ENCODE peak calls at places on chromosomes 5 and 9, in four cellular contexts. C, P, Q and K are unnamed samples.

GRCh38 chr9:104961238-104961637 is 33.3 kb upstream of the ABCA1 start:
- DNase-seq in P (peak), Q (peak), C (no peak), K (peak)

GRCh38 chr9:70398145-70398556 is 16.3 kb downstream of the KLF9 start:
- DNase-seq in C (no peak), P (no peak), Q (peak), K (no peak)

GRCh38 chr5:178466342-178466741 is 123.9 kb downstream of the COL23A1 start:
- DNase-seq in Q (no peak), C (no peak), P (no peak), K (no peak)

GRCh38 chr9:126617740-126618133 is 4.0 kb downstream of the LMX1B start:
- DNase-seq in P (no peak), Q (peak), C (no peak), K (no peak)

GRCh38 chr9:16278420-16278999 is 592.0 kb downstream of the BNC2 start:
- DNase-seq in Q (no peak), P (no peak), C (no peak), K (no peak)

GRCh38 chr5:144469106-144469505 is 298.4 kb downstream of the KCTD16 start:
- DNase-seq in C (no peak), P (no peak), Q (no peak), K (no peak)

GRCh38 chr5:153081385-153081784 is 409.1 kb upstream of the GRIA1 start:
- DNase-seq in C (no peak), Q (no peak), P (peak), K (no peak)

GRCh38 chr5:43096916-43097315 is 23.8 kb upstream of the ZNF131 start:
- DNase-seq in P (no peak), Q (no peak), C (no peak), K (no peak)

GRCh38 chr9:87342743-87343142 is 154.9 kb upstream of the DAPK1 start:
- DNase-seq in P (no peak), Q (no peak), C (no peak), K (no peak)

GRCh38 chr5:140710899-140711552 is 10.8 kb downstream of the ZMAT2 start:
- DNase-seq in Q (peak), P (peak), C (peak), K (peak)

GRCh38 chr5:34656001-34656699 is at the start of gene RAI14:
- DNase-seq in Q (peak), P (peak), C (peak), K (peak)

GRCh38 chr9:111986035-111986556 is 89.5 kb downstream of the UGCG start:
- DNase-seq in C (no peak), P (no peak), Q (no peak), K (no peak)

GRCh38 chr5:67037171-67037570 is 159.4 kb downstream of the CD180 start:
- DNase-seq in Q (no peak), C (no peak), P (no peak), K (no peak)

GRCh38 chr5:64384761-64385160 is 121.1 kb upstream of the RGS7BP start:
- DNase-seq in Q (peak), C (no peak), P (peak), K (peak)
- TF ChIP-seq CTCF in Q (no peak), C (no peak), P (no peak), K (peak)

DNA sequence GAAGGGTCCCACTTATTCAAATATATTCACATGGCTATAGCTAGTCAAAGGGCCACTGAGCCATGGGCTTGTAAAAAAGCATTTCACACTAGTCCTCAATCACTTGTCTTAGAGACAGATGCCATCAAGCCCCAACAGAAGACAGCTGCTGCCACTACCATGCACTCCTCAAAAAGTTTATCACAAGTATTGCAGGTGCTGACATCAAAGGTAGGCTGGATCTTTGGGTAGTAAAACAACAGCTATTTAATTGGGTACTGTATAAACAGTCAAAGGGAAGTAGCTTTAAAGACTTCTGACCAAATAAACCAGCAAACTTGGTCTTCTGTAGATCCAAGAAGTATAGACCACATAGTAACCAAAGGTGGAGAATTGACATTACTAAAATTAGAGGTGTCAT is 59.2 kb upstream of the FER start:
- DNase-seq in P (no peak), C (no peak), Q (no peak), K (no peak)
- TF ChIP-seq CTCF in P (no peak), C (no peak), Q (no peak), K (no peak)

DNA sequence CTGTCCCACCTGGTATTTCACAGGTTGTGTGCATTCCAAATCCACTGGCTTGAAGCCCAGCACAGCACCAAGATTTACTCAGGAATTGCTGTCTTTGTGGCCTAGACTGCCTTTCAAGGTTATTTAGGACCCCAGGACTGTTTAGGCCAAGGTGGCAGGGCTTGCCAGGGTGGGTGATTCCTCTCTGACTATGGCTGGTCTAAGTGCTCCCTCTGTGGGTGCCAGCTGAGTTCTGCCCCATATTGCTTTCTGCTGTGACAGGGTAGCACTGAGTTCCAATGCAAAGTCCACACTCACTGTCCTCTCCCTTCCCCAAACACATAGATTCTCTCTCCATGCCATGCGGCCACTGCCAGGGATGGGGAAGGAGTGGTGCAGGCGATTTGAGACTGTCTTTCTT is 318.2 kb downstream of the EFNA5 start:
- DNase-seq in Q (no peak), P (no peak), C (no peak), K (no peak)
- TF ChIP-seq CTCF in Q (no peak), P (no peak), C (no peak), K (no peak)

GRCh38 chr5:127517480-127518318 is at the start of gene PRRC1:
- DNase-seq in Q (peak), C (peak), P (peak), K (peak)
- TF ChIP-seq CTCF in Q (no peak), C (no peak), P (no peak), K (no peak)

GRCh38 chr9:130166399-130166798 is 5.8 kb upstream of the NCS1 start:
- DNase-seq in Q (no peak), C (no peak), P (peak), K (no peak)

GRCh38 chr9:130172161-130172857 is at the start of gene NCS1:
- DNase-seq in P (peak), C (no peak), Q (peak), K (peak)

GRCh38 chr9:130165579-130165978 is 6.6 kb upstream of the NCS1 start:
- DNase-seq in Q (no peak), P (no peak), C (no peak), K (no peak)

GRCh38 chr9:130171226-130172148 is 717 bp upstream of the NCS1 start:
- DNase-seq in P (peak), Q (no peak), C (no peak), K (no peak)

DNA sequence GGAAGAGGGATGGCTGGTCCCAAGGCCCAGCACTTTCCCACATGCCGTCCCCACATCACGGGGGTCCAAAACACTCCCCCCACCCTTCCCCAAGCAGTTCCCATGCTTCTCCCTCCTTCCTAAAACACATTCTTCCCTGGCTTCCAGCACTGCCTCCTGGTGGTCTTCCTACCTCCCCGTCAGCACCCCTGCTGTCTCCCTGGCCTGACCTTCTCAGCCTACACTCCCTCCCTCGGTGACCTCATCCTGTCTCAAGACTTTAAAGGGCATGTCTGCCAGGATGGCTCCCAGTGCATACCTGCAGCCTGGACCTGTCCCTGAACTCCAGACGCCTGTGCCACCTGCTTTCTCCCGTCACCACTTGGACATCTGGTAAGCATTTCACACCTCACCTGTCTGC is 4.3 kb upstream of the NCS1 start:
- DNase-seq in Q (no peak), P (no peak), C (no peak), K (no peak)
- TF ChIP-seq CTCF in Q (peak), P (no peak), C (no peak), K (no peak)

GRCh38 chr9:33946779-33947535 is 101.7 kb downstream of the UBAP2 start:
- DNase-seq in P (peak), Q (no peak), C (no peak), K (no peak)
- TF ChIP-seq CTCF in P (no peak), Q (no peak), C (no peak), K (no peak)